ENCODE peak calls at places on chromosomes 16 and 17, in seven cellular contexts. D, T, V, F, C, G and R are unnamed samples.

GRCh38 chr17:35892091-35892637 is 12.0 kb upstream of the CCL5 start:
- DNase-seq in D (no peak), C (no peak), F (peak), V (peak), G (no peak), T (no peak), R (no peak)

GRCh38 chr17:27946521-27946920 is 53.4 kb upstream of the LYRM9 start:
- DNase-seq in T (no peak), V (no peak), G (no peak), F (no peak), D (no peak), C (no peak), R (no peak)

GRCh38 chr17:35557353-35557752 is 3.3 kb downstream of the SLFN14 start:
- DNase-seq in C (no peak), G (no peak), V (no peak), F (no peak), T (no peak), D (no peak), R (no peak)

GRCh38 chr17:41687828-41688640 is 651 bp upstream of the EIF1 start:
- DNase-seq in D (peak), T (peak), G (no peak), F (peak), V (no peak), C (no peak), R (peak)

GRCh38 chr16:12455287-12455798 is 348.3 kb downstream of the CPPED1 start:
- DNase-seq in C (no peak), T (peak), V (peak), D (peak), G (peak), F (peak), R (peak)

GRCh38 chr17:69525920-69526841 is 111.7 kb downstream of the MAP2K6 start:
- DNase-seq in G (peak), V (peak), T (peak), D (peak), F (peak), C (peak), R (peak)

GRCh38 chr17:17681744-17682292 is 560 bp downstream of the RAI1 start:
- DNase-seq in F (no peak), C (no peak), T (no peak), D (peak), G (peak), V (peak), R (peak)

GRCh38 chr17:27245230-27245696 is 48.7 kb upstream of the WSB1 start:
- DNase-seq in T (peak), C (peak), D (peak), F (peak), G (peak), V (peak), R (peak)

GRCh38 chr17:17813055-17813724 is 23.6 kb downstream of the SREBF1 start:
- DNase-seq in C (no peak), G (no peak), T (no peak), V (no peak), F (no peak), D (no peak), R (no peak)

GRCh38 chr16:14629612-14629918 is 495 bp downstream of the PARN start:
- DNase-seq in C (no peak), F (peak), V (no peak), D (no peak), G (no peak), T (no peak), R (no peak)

GRCh38 chr17:77508047-77508715 is 367.4 kb downstream of the SEC14L1 start:
- DNase-seq in C (no peak), D (peak), F (no peak), V (no peak), G (no peak), T (no peak), R (no peak)

GRCh38 chr16:3458278-3458851 is 14.9 kb downstream of the NAA60 start:
- DNase-seq in T (no peak), G (peak), D (peak), C (peak), V (peak), F (peak), R (no peak)

GRCh38 chr16:2979669-2980226 is 498 bp downstream of the PKMYT1 start:
- DNase-seq in D (no peak), C (no peak), G (peak), T (no peak), F (peak), V (no peak), R (no peak)

GRCh38 chr16:56964243-56965148 is 2.7 kb downstream of the CETP start:
- DNase-seq in G (peak), V (peak), C (peak), T (peak), D (peak), F (peak), R (peak)

GRCh38 chr17:13051876-13052275 is 34.0 kb upstream of the ELAC2 start:
- DNase-seq in F (no peak), T (no peak), V (no peak), G (no peak), D (no peak), C (no peak), R (no peak)

GRCh38 chr16:20761175-20761574 is 2.6 kb upstream of the ACSM3 start:
- DNase-seq in C (no peak), D (no peak), T (no peak), V (no peak), F (no peak), G (no peak), R (no peak)

GRCh38 chr17:67377727-67378443 is 804 bp downstream of the PITPNC1 start:
- DNase-seq in D (peak), V (peak), C (peak), F (peak), G (peak), T (no peak), R (peak)

GRCh38 chr17:40598021-40598927 is 33.0 kb upstream of the CCR7 start:
- DNase-seq in F (no peak), T (no peak), C (no peak), D (no peak), G (no peak), V (no peak), R (no peak)

GRCh38 chr16:46519063-46519462 is 102.1 kb downstream of the SHCBP1 start:
- DNase-seq in T (no peak), V (no peak), G (no peak), D (no peak), C (no peak), F (no peak), R (no peak)

GRCh38 chr17:71085238-71086033 is 916.1 kb downstream of the KCNJ2 start:
- DNase-seq in V (no peak), C (no peak), F (peak), T (no peak), D (peak), G (peak), R (peak)

GRCh38 chr17:8056232-8056975 is 17.5 kb downstream of the ALOX15B start:
- DNase-seq in D (peak), F (peak), C (peak), T (peak), G (no peak), V (peak), R (no peak)

GRCh38 chr16:85164838-85165516 is 52.7 kb upstream of the CIBAR2 start:
- DNase-seq in G (no peak), F (no peak), V (no peak), T (peak), D (no peak), C (no peak), R (no peak)

GRCh38 chr16:31105677-31106213 is 2.4 kb upstream of the BCKDK start:
- DNase-seq in T (peak), V (peak), F (peak), D (peak), C (no peak), G (peak), R (peak)

GRCh38 chr17:77882040-77882439 is 76.5 kb upstream of the TNRC6C start:
- DNase-seq in F (no peak), C (no peak), G (no peak), T (no peak), V (no peak), D (no peak), R (no peak)

GRCh38 chr16:21634216-21634615 is 18.2 kb downstream of the IGSF6 start:
- DNase-seq in V (no peak), C (no peak), G (no peak), T (peak), D (no peak), F (no peak), R (no peak)

GRCh38 chr17:32503251-32504165 is 16.7 kb downstream of the CDK5R1 start:
- DNase-seq in F (peak), V (peak), G (no peak), D (no peak), T (no peak), C (no peak), R (peak)

GRCh38 chr16:78177927-78178326 is 78.5 kb downstream of the WWOX start:
- DNase-seq in G (peak), V (no peak), C (no peak), D (peak), T (no peak), F (no peak), R (no peak)

GRCh38 chr17:76909971-76910760 is 42.0 kb downstream of the MGAT5B start:
- DNase-seq in T (no peak), D (peak), V (peak), G (peak), C (peak), F (peak), R (peak)

GRCh38 chr17:12789976-12790805 is 893 bp downstream of the ARHGAP44 start:
- DNase-seq in D (peak), G (peak), V (no peak), F (no peak), T (no peak), C (no peak), R (no peak)

GRCh38 chr17:12409082-12409481 is 256.6 kb upstream of the MYOCD start:
- DNase-seq in C (no peak), T (no peak), G (no peak), D (no peak), V (no peak), F (no peak), R (no peak)

GRCh38 chr17:14715531-14715930 is 414.6 kb downstream of the HS3ST3B1 start:
- DNase-seq in F (no peak), C (no peak), G (no peak), D (no peak), V (no peak), T (no peak), R (no peak)

GRCh38 chr17:300881-301280 is 51.7 kb downstream of the RPH3AL start:
- DNase-seq in T (peak), C (no peak), D (no peak), F (no peak), G (no peak), V (no peak), R (no peak)

GRCh38 chr16:79430129-79430789 is 170.3 kb downstream of the MAF start:
- DNase-seq in G (no peak), D (no peak), T (no peak), C (no peak), V (no peak), F (no peak), R (no peak)

GRCh38 chr17:81681672-81682071 is 1.9 kb downstream of the ARL16 start:
- DNase-seq in T (no peak), G (no peak), V (peak), F (no peak), D (no peak), C (no peak), R (no peak)

GRCh38 chr17:44256671-44257070 is 11.3 kb downstream of the SLC4A1 start:
- DNase-seq in C (no peak), F (no peak), D (no peak), T (no peak), G (no peak), V (no peak), R (no peak)

GRCh38 chr16:19285431-19285830 is at the start of gene CLEC19A:
- DNase-seq in V (no peak), C (no peak), F (no peak), T (no peak), G (no peak), D (no peak), R (no peak)

GRCh38 chr17:31754239-31754945 is 104.7 kb downstream of the COPRS start:
- DNase-seq in F (peak), V (peak), D (peak), C (peak), T (peak), G (no peak), R (no peak)

GRCh38 chr17:5591966-5592365 is 7.7 kb upstream of the NLRP1 start:
- DNase-seq in F (no peak), V (no peak), D (no peak), C (no peak), T (no peak), G (no peak), R (no peak)

GRCh38 chr16:25192096-25192495 is 24.7 kb upstream of the AQP8 start:
- DNase-seq in D (no peak), T (no peak), G (no peak), C (peak), F (no peak), V (peak), R (no peak)

GRCh38 chr17:1947743-1948516 is 77.2 kb downstream of the RTN4RL1 start:
- DNase-seq in C (no peak), D (peak), G (no peak), T (no peak), V (no peak), F (no peak), R (no peak)

GRCh38 chr16:86497551-86498021 is 12.7 kb upstream of the FOXF1 start:
- DNase-seq in D (no peak), F (no peak), C (no peak), G (peak), V (no peak), T (no peak), R (no peak)
- TF ChIP-seq EZH2 in D (no peak), F (no peak), C (no peak), G (no peak), V (no peak), T (no peak), R (no peak)

DNA sequence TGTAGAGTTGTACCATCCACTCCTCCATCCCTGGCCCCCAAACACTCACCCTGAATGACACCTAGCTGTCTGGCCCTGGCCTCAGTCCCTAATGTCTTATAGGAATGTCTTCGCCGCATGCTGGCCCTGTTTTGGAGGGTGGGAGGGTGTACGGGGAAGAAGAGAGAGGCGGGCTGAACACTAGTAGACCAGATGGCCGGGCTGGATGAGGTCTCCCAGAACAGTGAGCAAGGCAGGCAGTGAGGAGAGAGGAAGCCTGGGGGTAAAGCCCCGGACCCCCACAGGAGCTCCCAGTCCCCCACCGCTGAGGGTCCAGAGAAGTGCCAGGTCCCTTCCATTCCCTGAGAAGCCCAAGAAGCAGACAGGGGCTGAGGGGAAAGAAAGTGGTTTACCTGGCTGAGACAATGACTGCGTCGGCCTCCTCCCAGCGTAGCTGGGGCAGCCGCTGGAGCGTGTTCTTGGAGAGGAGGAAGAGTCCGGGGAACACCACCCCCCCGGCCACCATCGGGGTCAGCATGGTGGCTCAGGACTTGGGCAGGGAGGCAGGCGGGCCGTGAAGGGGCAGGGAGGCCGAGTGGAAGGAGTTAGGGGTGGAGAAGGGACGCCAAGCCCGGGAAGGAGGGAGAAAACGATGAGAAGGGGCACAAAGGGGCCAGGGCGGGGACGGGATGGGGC is 923 bp downstream of the TLCD3B start:
- DNase-seq in F (no peak), C (no peak), T (no peak), G (peak), D (no peak), V (no peak), R (no peak)
- TF ChIP-seq EZH2 in F (peak), C (peak), T (no peak), G (no peak), D (no peak), V (peak), R (peak)

DNA sequence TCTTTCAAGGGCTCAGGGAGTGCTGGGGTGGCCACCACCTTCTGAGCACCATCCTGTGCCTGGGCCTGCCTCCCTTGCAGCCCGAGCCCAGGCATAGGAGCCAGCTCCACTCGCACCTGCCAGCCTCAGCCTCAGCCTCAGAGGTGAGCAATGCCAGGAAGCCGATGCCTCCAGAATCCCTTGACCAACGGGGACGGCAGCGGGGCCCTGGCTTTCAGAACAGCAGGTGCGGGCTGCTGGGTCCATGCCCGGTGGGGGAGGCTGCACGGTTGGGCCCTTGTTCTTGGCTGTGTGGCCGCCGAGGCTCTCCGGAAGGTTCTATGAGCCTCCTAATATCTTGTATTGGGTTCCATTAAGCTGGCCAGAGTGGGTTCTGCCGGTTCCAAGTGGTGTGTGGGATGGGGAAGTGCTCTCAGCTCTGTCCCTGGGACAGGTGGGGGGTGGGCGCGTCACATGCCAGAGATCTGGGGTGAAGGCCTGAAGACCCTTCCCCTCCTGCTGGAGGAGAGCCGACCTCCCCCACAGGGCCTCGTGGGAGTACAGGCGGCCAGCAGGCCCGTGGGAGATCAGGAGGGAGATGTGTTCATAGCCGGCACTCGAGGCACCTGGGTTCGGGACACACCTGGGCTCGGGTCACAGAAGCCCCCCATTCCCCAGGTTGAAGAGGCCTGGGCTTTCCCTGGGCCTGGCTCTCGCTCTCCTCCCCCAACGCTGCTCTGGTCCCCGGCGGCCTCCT is 27.0 kb downstream of the NPTX1 start:
- DNase-seq in T (no peak), D (no peak), C (no peak), F (no peak), V (no peak), G (no peak), R (no peak)
- TF ChIP-seq EZH2 in T (no peak), D (no peak), C (no peak), F (no peak), V (no peak), G (no peak), R (no peak)

GRCh38 chr17:45948881-45949624 is 50.0 kb upstream of the STH start:
- DNase-seq in D (peak), G (peak), C (peak), F (peak), T (peak), V (peak), R (peak)

GRCh38 chr17:45950888-45951287 is 48.2 kb upstream of the STH start:
- DNase-seq in F (no peak), G (no peak), D (no peak), T (no peak), C (no peak), V (no peak), R (no peak)

GRCh38 chr17:45951403-45951802 is 47.6 kb upstream of the STH start:
- DNase-seq in C (no peak), D (no peak), V (no peak), G (no peak), F (no peak), T (no peak), R (no peak)

GRCh38 chr17:45948498-45948880 is 50.6 kb upstream of the STH start:
- DNase-seq in D (no peak), F (no peak), C (no peak), T (no peak), V (peak), G (no peak), R (no peak)

DNA sequence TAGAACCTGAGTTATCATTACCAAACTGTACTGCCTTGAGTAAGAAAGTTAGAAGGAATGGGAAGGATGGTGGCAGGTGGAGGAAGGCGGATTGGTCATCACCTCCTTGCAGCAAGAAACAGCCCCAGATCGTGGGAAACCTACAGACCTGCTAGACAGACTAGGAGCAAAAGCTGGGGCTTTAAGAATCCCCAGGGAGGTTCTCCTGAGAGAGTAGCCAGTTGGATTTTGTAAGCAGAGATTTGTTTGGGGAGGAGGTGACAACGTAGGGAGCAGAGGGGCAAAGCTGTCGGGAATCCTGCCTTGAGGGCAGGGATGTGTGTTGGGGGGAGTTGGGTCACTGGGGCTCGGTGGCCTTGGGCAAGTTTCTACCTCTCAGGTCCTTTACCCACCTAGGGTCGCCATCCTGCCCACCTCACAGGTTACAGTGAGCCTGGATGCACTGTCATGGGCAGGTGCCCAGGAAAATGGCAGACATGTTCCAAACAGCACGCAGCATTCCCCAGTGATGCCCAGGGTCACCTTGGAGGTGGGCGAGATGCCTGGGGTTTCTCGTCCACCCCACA is 49.2 kb upstream of the STH start:
- DNase-seq in C (no peak), D (no peak), G (no peak), T (no peak), F (no peak), V (no peak), R (no peak)
- TF ChIP-seq EZH2 in C (no peak), D (no peak), G (no peak), T (no peak), F (no peak), V (no peak), R (no peak)

DNA sequence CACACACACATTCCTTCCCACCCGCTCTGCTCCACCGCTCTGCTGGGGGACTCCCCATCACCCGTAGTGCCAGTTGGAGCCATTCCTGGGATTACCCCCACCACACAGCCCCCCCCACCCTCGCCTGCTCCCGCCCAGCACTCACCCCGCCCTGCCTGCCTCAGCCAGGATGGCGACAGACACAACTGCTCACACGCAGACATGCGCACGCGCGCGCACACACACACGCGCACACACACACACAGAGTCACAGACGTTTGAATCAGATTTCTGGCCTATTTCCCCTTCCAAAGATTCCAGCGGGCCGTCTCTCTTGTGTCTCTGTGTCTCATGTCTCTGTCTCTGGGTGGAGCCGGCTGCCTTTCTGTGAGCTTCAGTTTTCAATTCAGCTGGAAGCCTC is 4.4 kb downstream of the CACNA1G start:
- DNase-seq in G (no peak), F (peak), V (peak), C (peak), D (peak), T (no peak), R (no peak)
- TF ChIP-seq EZH2 in G (no peak), F (no peak), V (no peak), C (no peak), D (no peak), T (no peak), R (no peak)